ENCODE peak calls at places on chromosomes 1 and 21, in five cellular contexts. L, C, E, V and X are unnamed samples.

GRCh38 chr1:235873045-235873444 is 6.3 kb upstream of the LYST start:
- DNase-seq in L (no peak), C (no peak), E (no peak), V (no peak), X (no peak)

GRCh38 chr21:15275615-15276228 is 210.9 kb upstream of the NRIP1 start:
- DNase-seq in L (no peak), C (no peak), E (no peak), V (no peak), X (no peak)

GRCh38 chr21:35491920-35492678 is 443.0 kb upstream of the RUNX1 start:
- DNase-seq in L (no peak), C (no peak), E (no peak), V (no peak), X (no peak)

GRCh38 chr1:55010887-55011217 is 12.1 kb downstream of the BSND start:
- DNase-seq in L (no peak), C (no peak), E (no peak), V (no peak), X (no peak)

GRCh38 chr1:214021321-214021720 is 33.5 kb downstream of the PROX1 start:
- DNase-seq in L (no peak), C (no peak), E (no peak), V (no peak), X (no peak)

GRCh38 chr1:24704411-24705259 is 40.6 kb upstream of the CLIC4 start:
- DNase-seq in L (peak; percentile 68), C (peak; percentile 46), E (peak; percentile 23), V (peak; percentile 65), X (peak; percentile 93)

GRCh38 chr21:34807146-34807880 is 138.5 kb downstream of the CLIC6 start:
- DNase-seq in L (peak; percentile 90), C (no peak), E (no peak), V (no peak), X (peak; percentile 97)

GRCh38 chr1:39788758-39789570 is at the start of gene BMP8B:
- DNase-seq in L (peak; percentile 67), C (peak; percentile 98), E (peak; percentile 60), V (peak; percentile 99), X (no peak)

GRCh38 chr1:24027838-24028468 is 47.8 kb upstream of the SRSF10 start:
- DNase-seq in L (peak; percentile 52), C (peak; percentile 38), E (no peak), V (no peak), X (peak; percentile 73)

GRCh38 chr1:203772836-203773235 is 7.9 kb downstream of the LAX1 start:
- DNase-seq in L (no peak), C (no peak), E (no peak), V (no peak), X (no peak)

GRCh38 chr1:54546651-54547348 is 1.2 kb upstream of the ACOT11 start:
- DNase-seq in L (no peak), C (no peak), E (no peak), V (no peak), X (no peak)

GRCh38 chr1:164588388-164589341 is 29.7 kb downstream of the PBX1 start:
- DNase-seq in L (peak; percentile 60), C (peak; percentile 48), E (peak; percentile 66), V (no peak), X (peak; percentile 77)

GRCh38 chr1:233518344-233518743 is 95.6 kb upstream of the KCNK1 start:
- DNase-seq in L (peak; percentile 63), C (peak; percentile 39), E (peak; percentile 71), V (peak; percentile 77), X (no peak)

GRCh38 chr21:33036430-33037162 is 10.9 kb downstream of the OLIG2 start:
- DNase-seq in L (no peak), C (no peak), E (no peak), V (no peak), X (peak; percentile 71)

GRCh38 chr1:215083408-215083961 is 948 bp downstream of the KCNK2 start:
- DNase-seq in L (no peak), C (peak; percentile 17), E (peak; percentile 18), V (no peak), X (peak; percentile 63)

GRCh38 chr21:44000360-44000759 is 11.7 kb upstream of the TRAPPC10 start:
- DNase-seq in L (no peak), C (no peak), E (no peak), V (no peak), X (no peak)

GRCh38 chr1:59055908-59056719 is 240.8 kb upstream of the FGGY start:
- DNase-seq in L (no peak), C (peak; percentile 59), E (no peak), V (no peak), X (no peak)

GRCh38 chr1:180571060-180571831 is 12.5 kb downstream of the OVAAL start:
- DNase-seq in L (no peak), C (no peak), E (no peak), V (no peak), X (peak; percentile 41)

GRCh38 chr1:10918531-10918930 is 93.9 kb upstream of the TARDBP start:
- DNase-seq in L (no peak), C (no peak), E (no peak), V (no peak), X (peak; percentile 65)

GRCh38 chr1:36323636-36324321 is at the start of gene EVA1B:
- DNase-seq in L (peak; percentile 32), C (peak; percentile 90), E (peak; percentile 74), V (peak; percentile 91), X (peak; percentile 82)
- TF ChIP-seq USF2 in L (no peak), C (no peak), E (no peak), V (no peak), X (no peak)

DNA sequence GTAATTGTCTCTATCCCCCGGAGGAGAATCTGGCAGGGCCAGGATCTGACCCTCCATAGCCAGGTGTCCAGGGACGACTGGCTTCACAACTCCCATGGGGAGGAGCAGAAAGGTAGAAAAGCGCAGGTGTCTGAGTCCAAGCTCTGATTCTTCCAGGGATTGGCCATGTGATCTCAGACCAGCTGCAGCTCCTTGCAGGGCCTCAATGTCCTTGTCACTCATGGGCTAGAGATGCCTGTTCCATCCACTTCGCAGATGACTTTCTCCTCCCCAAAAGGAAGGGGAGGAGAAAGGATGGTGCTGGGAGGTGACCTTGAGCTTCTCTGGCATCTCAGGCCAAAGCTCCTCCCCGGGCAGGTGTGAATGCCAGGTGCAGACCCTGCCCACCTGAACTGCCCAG is 22.6 kb downstream of the HSPG2 start:
- DNase-seq in L (no peak), C (no peak), E (no peak), V (no peak), X (no peak)
- TF ChIP-seq USF2 in L (no peak), C (no peak), E (no peak), V (no peak), X (no peak)

DNA sequence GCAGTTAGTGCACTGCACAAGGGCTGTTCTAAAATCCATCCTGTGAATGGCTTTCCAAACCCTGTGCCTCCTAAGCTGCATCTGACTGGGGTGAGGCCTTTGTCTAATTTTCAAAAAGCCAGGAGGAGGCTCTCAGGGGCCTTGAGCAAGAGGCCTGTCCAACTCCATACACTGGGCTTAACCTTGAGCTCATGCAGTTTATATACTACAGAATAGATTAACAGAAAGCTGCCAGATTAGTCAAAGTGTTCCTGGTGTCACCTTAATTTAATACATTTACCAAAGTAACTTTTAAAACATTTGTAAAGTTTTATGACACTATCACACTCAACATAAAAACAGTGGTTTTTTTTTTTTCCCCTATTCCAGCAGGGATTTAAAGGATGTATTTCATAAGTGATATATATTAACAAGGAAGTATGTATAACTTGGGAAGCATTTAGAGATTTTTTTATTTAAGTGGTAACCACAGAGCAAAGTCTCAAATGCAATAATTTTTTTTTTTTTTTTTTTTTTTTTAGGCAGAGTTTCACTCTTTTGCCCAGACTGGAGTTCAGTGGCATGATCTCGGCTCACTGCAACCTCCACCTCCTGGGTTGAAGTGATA is 23.3 kb downstream of the CTH start:
- DNase-seq in L (no peak), C (no peak), E (no peak), V (no peak), X (no peak)
- TF ChIP-seq USF2 in L (no peak), C (no peak), E (no peak), V (no peak), X (no peak)

GRCh38 chr1:207342351-207342750 is 20.9 kb downstream of the CD55 start:
- DNase-seq in L (no peak), C (no peak), E (no peak), V (no peak), X (no peak)

GRCh38 chr1:207333620-207334019 is 12.1 kb downstream of the CD55 start:
- DNase-seq in L (no peak), C (no peak), E (no peak), V (no peak), X (no peak)

GRCh38 chr1:207335695-207336363 is 14.4 kb downstream of the CD55 start:
- DNase-seq in L (no peak), C (no peak), E (no peak), V (no peak), X (no peak)

DNA sequence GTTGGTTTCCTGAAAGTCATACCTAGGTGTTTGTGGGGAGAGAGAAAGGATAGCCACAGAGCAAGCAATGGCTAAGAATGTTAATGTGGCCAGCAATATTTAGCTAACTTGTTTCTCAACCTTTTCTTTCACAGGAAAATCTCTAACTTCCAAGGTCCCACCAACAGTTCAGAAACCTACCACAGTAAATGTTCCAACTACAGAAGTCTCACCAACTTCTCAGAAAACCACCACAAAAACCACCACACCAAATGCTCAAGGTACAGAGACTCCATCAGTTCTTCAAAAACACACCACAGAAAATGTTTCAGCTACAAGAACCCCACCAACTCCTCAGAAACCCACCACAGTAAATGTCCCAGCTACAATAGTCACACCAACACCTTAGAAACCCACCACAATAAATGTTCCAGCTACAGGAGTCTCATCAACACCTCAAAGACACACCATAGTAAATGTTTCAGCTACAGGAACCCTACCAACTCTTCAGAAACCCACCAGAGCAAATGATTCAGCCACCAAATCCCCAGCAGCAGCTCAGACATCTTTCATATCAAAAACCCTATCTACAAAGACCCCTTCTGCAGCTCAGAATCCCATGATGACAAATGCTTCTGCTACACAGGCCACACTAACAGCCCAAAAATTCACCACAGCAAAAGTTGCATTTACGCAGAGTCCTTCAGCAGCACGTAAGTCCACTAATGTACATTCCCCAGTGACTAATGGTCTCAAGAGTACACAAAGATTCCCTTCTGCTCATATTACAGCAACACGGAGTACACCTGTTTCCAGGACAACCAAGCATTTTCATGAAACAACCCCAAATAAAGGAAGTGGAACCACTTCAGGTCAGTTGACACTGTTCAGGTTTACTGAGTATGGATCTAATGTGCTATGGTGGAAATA is 15.3 kb downstream of the CD55 start:
- DNase-seq in L (peak; percentile 77), C (no peak), E (no peak), V (no peak), X (peak; percentile 90)
- TF ChIP-seq USF2 in L (no peak), C (no peak), E (no peak), V (no peak), X (no peak)

DNA sequence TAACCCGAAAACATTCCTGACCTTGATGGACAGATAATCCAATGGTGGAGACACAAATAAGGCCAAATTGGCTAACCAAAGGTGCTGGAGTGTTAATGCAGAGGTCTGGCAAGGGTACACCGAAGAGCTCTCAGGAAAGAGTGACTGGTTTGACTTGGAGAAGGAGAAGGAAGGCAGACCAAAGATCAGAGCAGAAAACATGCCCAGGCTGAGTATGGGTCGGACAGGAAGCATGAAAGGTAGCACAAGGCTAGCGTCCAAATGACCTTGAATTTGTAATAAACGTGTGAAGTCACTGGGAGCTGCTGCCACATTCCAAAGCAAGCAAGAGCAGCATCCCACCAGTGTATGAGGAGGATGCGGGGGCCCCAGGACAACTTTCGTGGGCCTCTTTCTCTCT is 45.7 kb downstream of the APP start:
- DNase-seq in L (no peak), C (no peak), E (no peak), V (no peak), X (no peak)
- TF ChIP-seq USF2 in L (no peak), C (no peak), E (no peak), V (no peak), X (no peak)

GRCh38 chr1:115116511-115116910 is 27.2 kb upstream of the TSPAN2 start:
- DNase-seq in L (no peak), C (no peak), E (no peak), V (no peak), X (no peak)
- TF ChIP-seq USF2 in L (no peak), C (no peak), E (no peak), V (no peak), X (no peak)

GRCh38 chr1:64965239-64966157 is 851 bp downstream of the JAK1 start:
- DNase-seq in L (no peak), C (peak; percentile 56), E (peak; percentile 57), V (peak; percentile 22), X (peak; percentile 76)
- TF ChIP-seq USF2 in L (no peak), C (no peak), E (no peak), V (no peak), X (no peak)